ENCODE peak calls at places on chromosomes 4 and X, in six cellular contexts. One of them, this sample, is unnamed.

GRCh38 chrX:617401-617800 is 13.2 kb upstream of the SHOX start:
- DNase-seq in SK-N-SH: no peak
- DNase-seq in K562: no peak
- DNase-seq in H1: peak
- DNase-seq in HepG2: no peak
- DNase-seq in GM12892: no peak
- DNase-seq in this sample: no peak

GRCh38 chr4:2194556-2194955 is 47.4 kb downstream of the HAUS3 start:
- DNase-seq in K562: no peak
- DNase-seq in H1: no peak
- DNase-seq in GM12892: no peak
- DNase-seq in HepG2: no peak
- DNase-seq in SK-N-SH: no peak
- DNase-seq in this sample: no peak

GRCh38 chrX:150038356-150038755 is 100.1 kb upstream of the EOLA2 start:
- DNase-seq in H1: no peak
- DNase-seq in SK-N-SH: no peak
- DNase-seq in GM12892: no peak
- DNase-seq in HepG2: no peak
- DNase-seq in K562: no peak
- DNase-seq in this sample: no peak

GRCh38 chr4:184099033-184099432 is 118.6 kb downstream of the ENPP6 start:
- DNase-seq in GM12892: no peak
- DNase-seq in SK-N-SH: no peak
- DNase-seq in H1: no peak
- DNase-seq in K562: no peak
- DNase-seq in HepG2: no peak
- DNase-seq in this sample: no peak

GRCh38 chr4:84597450-84597849 is 14.5 kb downstream of the CDS1 start:
- DNase-seq in HepG2: no peak
- DNase-seq in SK-N-SH: no peak
- DNase-seq in H1: no peak
- DNase-seq in GM12892: no peak
- DNase-seq in K562: peak
- DNase-seq in this sample: no peak

GRCh38 chr4:2243682-2244380 is 1.9 kb upstream of the HAUS3 start:
- DNase-seq in GM12892: no peak
- DNase-seq in SK-N-SH: peak
- DNase-seq in H1: peak
- DNase-seq in K562: peak
- DNase-seq in HepG2: peak
- DNase-seq in this sample: no peak

GRCh38 chrX:7709845-7710244 is 133.1 kb upstream of the VCX start:
- DNase-seq in H1: no peak
- DNase-seq in K562: no peak
- DNase-seq in SK-N-SH: no peak
- DNase-seq in HepG2: no peak
- DNase-seq in GM12892: no peak
- DNase-seq in this sample: no peak

GRCh38 chr4:106583567-106583966 is 215.0 kb upstream of the GIMD1 start:
- DNase-seq in GM12892: no peak
- DNase-seq in HepG2: no peak
- DNase-seq in K562: no peak
- DNase-seq in SK-N-SH: no peak
- DNase-seq in H1: no peak
- DNase-seq in this sample: no peak

GRCh38 chr4:34771632-34772031 is 1472.7 kb downstream of the ARAP2 start:
- DNase-seq in H1: no peak
- DNase-seq in SK-N-SH: no peak
- DNase-seq in K562: no peak
- DNase-seq in HepG2: no peak
- DNase-seq in GM12892: no peak
- DNase-seq in this sample: no peak

GRCh38 chrX:31706456-31706855 is 634.6 kb upstream of the FTHL17 start:
- DNase-seq in K562: no peak
- DNase-seq in GM12892: no peak
- DNase-seq in HepG2: no peak
- DNase-seq in H1: no peak
- DNase-seq in SK-N-SH: no peak
- DNase-seq in this sample: no peak

GRCh38 chr4:7247521-7247920 is 55.2 kb downstream of the SORCS2 start:
- DNase-seq in H1: no peak
- DNase-seq in SK-N-SH: no peak
- DNase-seq in GM12892: no peak
- DNase-seq in HepG2: no peak
- DNase-seq in K562: no peak
- DNase-seq in this sample: no peak

GRCh38 chr4:10983274-10983673 is 298.7 kb upstream of the CLNK start:
- DNase-seq in GM12892: no peak
- DNase-seq in SK-N-SH: no peak
- DNase-seq in K562: no peak
- DNase-seq in H1: no peak
- DNase-seq in HepG2: no peak
- DNase-seq in this sample: no peak

GRCh38 chr4:132504438-132504837 is 644.7 kb upstream of the PCDH10 start:
- DNase-seq in GM12892: no peak
- DNase-seq in HepG2: no peak
- DNase-seq in SK-N-SH: no peak
- DNase-seq in H1: no peak
- DNase-seq in K562: no peak
- DNase-seq in this sample: no peak

GRCh38 chr4:47203593-47203992 is 172.2 kb downstream of the GABRB1 start:
- DNase-seq in H1: no peak
- DNase-seq in SK-N-SH: no peak
- DNase-seq in K562: no peak
- DNase-seq in HepG2: no peak
- DNase-seq in GM12892: no peak
- DNase-seq in this sample: no peak

GRCh38 chrX:134548844-134549205 is 88.9 kb downstream of the HPRT1 start:
- DNase-seq in K562: no peak
- DNase-seq in HepG2: no peak
- DNase-seq in GM12892: no peak
- DNase-seq in SK-N-SH: peak
- DNase-seq in H1: no peak
- DNase-seq in this sample: no peak

GRCh38 chr4:82076359-82076758 is 297.4 kb downstream of the HNRNPD start:
- DNase-seq in K562: no peak
- DNase-seq in SK-N-SH: no peak
- DNase-seq in HepG2: no peak
- DNase-seq in GM12892: no peak
- DNase-seq in H1: no peak
- DNase-seq in this sample: no peak

GRCh38 chr4:113732-114131 is 10.6 kb upstream of the ZNF718 start:
- DNase-seq in GM12892: no peak
- DNase-seq in HepG2: no peak
- DNase-seq in H1: no peak
- DNase-seq in K562: no peak
- DNase-seq in SK-N-SH: no peak
- DNase-seq in this sample: no peak

GRCh38 chr4:112771-113170 is 11.5 kb upstream of the ZNF718 start:
- DNase-seq in K562: no peak
- DNase-seq in GM12892: no peak
- DNase-seq in HepG2: no peak
- DNase-seq in H1: no peak
- DNase-seq in SK-N-SH: no peak
- DNase-seq in this sample: no peak

GRCh38 chr4:107083-107443 is 17.2 kb upstream of the ZNF718 start:
- DNase-seq in SK-N-SH: no peak
- DNase-seq in K562: no peak
- DNase-seq in GM12892: no peak
- DNase-seq in HepG2: no peak
- DNase-seq in H1: no peak
- DNase-seq in this sample: no peak

DNA sequence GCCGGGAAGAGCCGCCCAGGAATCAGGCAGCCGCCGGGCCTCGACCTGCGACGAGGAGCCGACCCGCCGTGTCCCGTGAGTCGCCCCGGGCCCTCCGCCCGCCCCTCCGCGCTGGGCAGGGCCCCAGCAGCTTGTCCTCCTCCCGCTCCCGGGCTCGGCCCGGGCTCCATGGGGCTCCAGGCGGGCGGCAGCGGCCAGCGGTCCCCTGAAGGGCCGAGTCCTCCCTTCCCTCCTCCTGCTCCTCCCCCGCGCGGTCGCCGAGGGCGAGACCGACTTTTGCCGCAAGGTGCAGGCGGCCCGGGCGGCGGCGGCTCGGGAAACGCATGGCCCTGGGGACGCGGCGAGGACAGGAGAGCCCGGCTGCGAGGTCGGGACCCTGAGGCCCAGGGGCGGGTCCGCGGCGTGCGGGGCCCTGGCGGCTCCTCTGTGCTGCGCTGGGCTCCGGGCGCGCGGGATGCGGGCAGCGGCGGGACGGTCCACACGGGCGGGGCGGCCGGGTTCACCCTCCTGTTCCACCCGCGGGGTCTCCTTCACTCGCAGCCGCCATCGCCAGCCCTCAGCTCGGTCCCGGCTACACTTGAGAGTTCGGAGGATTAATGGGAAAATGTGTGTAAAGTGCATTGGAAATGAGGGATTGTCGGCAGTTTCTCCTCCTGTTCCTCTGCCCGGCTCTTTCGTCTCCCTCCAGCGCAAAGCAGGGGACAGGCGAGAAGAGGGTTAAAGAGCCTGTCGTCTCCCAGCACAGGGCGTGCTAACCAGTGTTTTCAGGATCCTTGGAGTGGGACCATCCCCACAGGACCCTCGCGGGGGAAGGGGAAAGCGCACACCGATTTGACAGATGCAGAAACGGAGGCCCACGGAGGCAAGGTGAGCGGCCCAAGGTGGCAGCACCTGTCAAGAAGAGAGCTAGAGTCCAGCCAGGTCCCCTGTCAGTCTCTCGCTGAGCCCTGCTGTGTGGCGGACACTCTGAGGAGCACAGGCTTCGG is 16.6 kb upstream of the ZNF718 start:
- DNase-seq in SK-N-SH: peak
- DNase-seq in HepG2: no peak
- DNase-seq in GM12892: no peak
- DNase-seq in K562: no peak
- DNase-seq in H1: peak
- DNase-seq in this sample: no peak
- TF ChIP-seq TAF1 in SK-N-SH: no peak
- TF ChIP-seq TAF1 in HepG2: no peak
- TF ChIP-seq TAF1 in GM12892: no peak
- TF ChIP-seq TAF1 in K562: no peak
- TF ChIP-seq TAF1 in H1: no peak
- TF ChIP-seq TAF1 in this sample: no peak

DNA sequence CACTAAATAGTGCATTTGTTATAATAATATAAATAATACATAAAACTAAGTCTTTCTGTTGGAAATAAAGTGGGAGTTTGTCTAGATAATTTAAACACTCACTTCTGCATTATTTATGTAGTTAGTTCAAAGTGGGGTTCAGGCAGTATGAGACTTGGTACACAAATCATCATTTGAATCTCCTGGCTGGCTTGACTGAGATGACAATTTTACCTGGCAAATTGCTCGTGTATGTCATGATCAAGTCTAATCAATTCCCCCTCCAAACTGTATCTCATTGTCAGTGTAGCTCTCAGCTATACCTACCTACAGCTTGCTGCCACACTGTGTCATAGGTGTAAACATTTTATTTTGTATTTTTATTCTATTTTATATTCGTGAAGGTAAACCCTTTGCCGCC is 563.4 kb upstream of the TENM3 start:
- DNase-seq in GM12892: no peak
- DNase-seq in SK-N-SH: no peak
- DNase-seq in K562: no peak
- DNase-seq in HepG2: no peak
- DNase-seq in H1: no peak
- DNase-seq in this sample: no peak
- TF ChIP-seq POLR2AphosphoS5 in GM12892: no peak
- TF ChIP-seq POLR2AphosphoS5 in SK-N-SH: no peak
- TF ChIP-seq POLR2AphosphoS5 in K562: no peak
- TF ChIP-seq POLR2AphosphoS5 in HepG2: no peak
- TF ChIP-seq POLR2AphosphoS5 in H1: no peak
- TF ChIP-seq POLR2AphosphoS5 in this sample: no peak

GRCh38 chrX:14529288-14529989 is at the start of gene GLRA2:
- DNase-seq in HepG2: peak
- DNase-seq in GM12892: no peak
- DNase-seq in SK-N-SH: no peak
- DNase-seq in H1: peak
- DNase-seq in K562: peak
- DNase-seq in this sample: no peak
- TF ChIP-seq TAF1 in HepG2: no peak
- TF ChIP-seq TAF1 in GM12892: no peak
- TF ChIP-seq TAF1 in SK-N-SH: no peak
- TF ChIP-seq TAF1 in H1: no peak
- TF ChIP-seq TAF1 in K562: no peak
- TF ChIP-seq TAF1 in this sample: no peak

GRCh38 chrX:153953342-153953830 is 8.9 kb upstream of the RENBP start:
- DNase-seq in HepG2: peak
- DNase-seq in SK-N-SH: peak
- DNase-seq in H1: peak
- DNase-seq in K562: peak
- DNase-seq in GM12892: peak
- DNase-seq in this sample: peak
- TF ChIP-seq POLR2AphosphoS5 in HepG2: no peak
- TF ChIP-seq POLR2AphosphoS5 in SK-N-SH: no peak
- TF ChIP-seq POLR2AphosphoS5 in H1: peak
- TF ChIP-seq POLR2AphosphoS5 in K562: no peak
- TF ChIP-seq POLR2AphosphoS5 in GM12892: peak
- TF ChIP-seq POLR2AphosphoS5 in this sample: peak

GRCh38 chr4:140653718-140654515 is 85.2 kb upstream of the UCP1 start:
- DNase-seq in H1: peak
- DNase-seq in GM12892: no peak
- DNase-seq in SK-N-SH: peak
- DNase-seq in K562: no peak
- DNase-seq in HepG2: no peak
- DNase-seq in this sample: no peak
- TF ChIP-seq TAF1 in H1: no peak
- TF ChIP-seq TAF1 in GM12892: no peak
- TF ChIP-seq TAF1 in SK-N-SH: no peak
- TF ChIP-seq TAF1 in K562: no peak
- TF ChIP-seq TAF1 in HepG2: no peak
- TF ChIP-seq TAF1 in this sample: no peak

DNA sequence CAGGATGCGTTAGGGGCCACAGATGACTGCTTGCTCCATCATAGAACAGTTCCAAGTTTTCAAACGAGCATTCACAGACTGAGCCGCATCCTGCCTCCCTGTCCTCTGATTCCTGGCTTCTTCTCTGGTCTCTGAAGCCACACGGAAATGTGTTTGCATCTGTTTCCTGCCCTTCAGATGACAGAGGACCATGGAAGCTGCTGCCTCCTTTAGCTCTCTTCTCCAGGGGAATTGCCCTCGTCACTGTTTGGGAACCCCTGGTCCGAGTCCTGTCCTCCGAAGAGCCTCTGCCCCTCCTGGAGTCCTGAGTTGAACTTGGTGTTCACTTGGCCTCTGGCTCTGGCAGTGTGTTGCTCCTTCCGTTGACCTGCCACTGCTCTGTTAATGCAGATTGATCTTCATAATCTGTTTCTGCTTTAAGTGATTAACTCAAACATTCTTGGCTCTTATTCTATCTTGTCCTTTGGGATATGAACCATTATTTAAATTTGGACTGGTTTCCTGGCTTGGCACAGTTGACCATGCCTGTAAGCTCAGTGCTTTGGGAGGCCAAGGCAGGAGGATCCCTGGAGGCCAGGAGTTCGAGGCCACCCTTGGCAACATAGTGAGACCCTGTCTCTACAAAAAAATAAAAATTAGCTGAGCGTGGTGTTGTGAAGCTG is 96.0 kb downstream of the PTTG2 start:
- DNase-seq in K562: no peak
- DNase-seq in GM12892: no peak
- DNase-seq in HepG2: no peak
- DNase-seq in H1: no peak
- DNase-seq in SK-N-SH: no peak
- DNase-seq in this sample: no peak
- TF ChIP-seq POLR2AphosphoS5 in K562: no peak
- TF ChIP-seq POLR2AphosphoS5 in GM12892: no peak
- TF ChIP-seq POLR2AphosphoS5 in HepG2: no peak
- TF ChIP-seq POLR2AphosphoS5 in H1: no peak
- TF ChIP-seq POLR2AphosphoS5 in SK-N-SH: no peak
- TF ChIP-seq POLR2AphosphoS5 in this sample: no peak